ENCODE peak calls at places on chromosomes 6 and 20, in six cellular contexts. One of them, this sample, is unnamed.

GRCh38 chr20:23606652-23607049 is 934 bp upstream of the CST9 start:
- DNase-seq in HCT116: peak; percentile 54
- DNase-seq in SK-N-SH: peak; percentile 81
- DNase-seq in HepG2: peak; percentile 77
- DNase-seq in K562: peak; percentile 68
- DNase-seq in H1: peak; percentile 73
- DNase-seq in this sample: no peak

GRCh38 chr20:63580796-63581461 is 6.9 kb upstream of the HELZ2 start:
- DNase-seq in HCT116: peak; percentile 52
- DNase-seq in SK-N-SH: peak; percentile 52
- DNase-seq in HepG2: peak; percentile 78
- DNase-seq in K562: peak; percentile 65
- DNase-seq in H1: no peak
- DNase-seq in this sample: no peak

GRCh38 chr6:27214126-27214601 is 33.3 kb upstream of the PRSS16 start:
- DNase-seq in HCT116: no peak
- DNase-seq in SK-N-SH: no peak
- DNase-seq in HepG2: no peak
- DNase-seq in K562: no peak
- DNase-seq in H1: no peak
- DNase-seq in this sample: no peak

GRCh38 chr6:27547157-27548075 is 74.5 kb upstream of the ZNF184 start:
- DNase-seq in HCT116: peak; percentile 74
- DNase-seq in SK-N-SH: peak; percentile 20
- DNase-seq in HepG2: peak; percentile 67
- DNase-seq in K562: peak; percentile 48
- DNase-seq in H1: no peak
- DNase-seq in this sample: peak; percentile 59

GRCh38 chr6:8578006-8578405 is 142.7 kb upstream of the SLC35B3 start:
- DNase-seq in HCT116: no peak
- DNase-seq in SK-N-SH: no peak
- DNase-seq in HepG2: no peak
- DNase-seq in K562: no peak
- DNase-seq in H1: no peak
- DNase-seq in this sample: no peak

GRCh38 chr6:34176261-34177031 is 30.6 kb upstream of the GRM4 start:
- DNase-seq in HCT116: no peak
- DNase-seq in SK-N-SH: peak; percentile 52
- DNase-seq in HepG2: no peak
- DNase-seq in K562: peak; percentile 4
- DNase-seq in H1: no peak
- DNase-seq in this sample: no peak

GRCh38 chr6:92364948-92365386 is 1054.4 kb downstream of the EPHA7 start:
- DNase-seq in HCT116: no peak
- DNase-seq in SK-N-SH: no peak
- DNase-seq in HepG2: peak; percentile 96
- DNase-seq in K562: no peak
- DNase-seq in H1: no peak
- DNase-seq in this sample: no peak

GRCh38 chr6:27234576-27234975 is 12.9 kb upstream of the PRSS16 start:
- DNase-seq in HCT116: no peak
- DNase-seq in SK-N-SH: no peak
- DNase-seq in HepG2: no peak
- DNase-seq in K562: no peak
- DNase-seq in H1: no peak
- DNase-seq in this sample: no peak

GRCh38 chr6:77180367-77180766 is 282.9 kb downstream of the HTR1B start:
- DNase-seq in HCT116: no peak
- DNase-seq in SK-N-SH: no peak
- DNase-seq in HepG2: no peak
- DNase-seq in K562: no peak
- DNase-seq in H1: no peak
- DNase-seq in this sample: no peak

GRCh38 chr6:154872605-154873004 is 122.5 kb upstream of the TIAM2 start:
- DNase-seq in HCT116: no peak
- DNase-seq in SK-N-SH: no peak
- DNase-seq in HepG2: no peak
- DNase-seq in K562: no peak
- DNase-seq in H1: peak; percentile 17
- DNase-seq in this sample: no peak

GRCh38 chr6:33740204-33740608 is 6.5 kb downstream of the IP6K3 start:
- DNase-seq in HCT116: no peak
- DNase-seq in SK-N-SH: no peak
- DNase-seq in HepG2: peak; percentile 45
- DNase-seq in K562: no peak
- DNase-seq in H1: no peak
- DNase-seq in this sample: no peak

GRCh38 chr20:25233016-25233772 is 14.7 kb upstream of the PYGB start:
- DNase-seq in HCT116: no peak
- DNase-seq in SK-N-SH: no peak
- DNase-seq in HepG2: peak; percentile 88
- DNase-seq in K562: no peak
- DNase-seq in H1: no peak
- DNase-seq in this sample: no peak

GRCh38 chr6:3227363-3228045 is at the start of gene TUBB2B:
- DNase-seq in HCT116: no peak
- DNase-seq in SK-N-SH: peak; percentile 97
- DNase-seq in HepG2: no peak
- DNase-seq in K562: no peak
- DNase-seq in H1: no peak
- DNase-seq in this sample: no peak

GRCh38 chr6:137372532-137372931 is 121.7 kb downstream of the OLIG3 start:
- DNase-seq in HCT116: no peak
- DNase-seq in SK-N-SH: no peak
- DNase-seq in HepG2: no peak
- DNase-seq in K562: no peak
- DNase-seq in H1: no peak
- DNase-seq in this sample: no peak

GRCh38 chr6:118382126-118382525 is 166.0 kb upstream of the PLN start:
- DNase-seq in HCT116: no peak
- DNase-seq in SK-N-SH: no peak
- DNase-seq in HepG2: no peak
- DNase-seq in K562: no peak
- DNase-seq in H1: no peak
- DNase-seq in this sample: no peak

GRCh38 chr6:161139766-161140553 is 133.9 kb downstream of the AGPAT4 start:
- DNase-seq in HCT116: no peak
- DNase-seq in SK-N-SH: no peak
- DNase-seq in HepG2: no peak
- DNase-seq in K562: peak; percentile 55
- DNase-seq in H1: no peak
- DNase-seq in this sample: no peak

GRCh38 chr6:3782876-3783832 is 31.6 kb upstream of the PXDC1 start:
- DNase-seq in HCT116: no peak
- DNase-seq in SK-N-SH: no peak
- DNase-seq in HepG2: no peak
- DNase-seq in K562: no peak
- DNase-seq in H1: no peak
- DNase-seq in this sample: no peak

GRCh38 chr20:50023116-50023802 is 40.5 kb downstream of the SNAI1 start:
- DNase-seq in HCT116: no peak
- DNase-seq in SK-N-SH: no peak
- DNase-seq in HepG2: no peak
- DNase-seq in K562: no peak
- DNase-seq in H1: no peak
- DNase-seq in this sample: no peak

GRCh38 chr20:32674362-32674789 is 635 bp upstream of the C20orf203 start:
- DNase-seq in HCT116: peak; percentile 40
- DNase-seq in SK-N-SH: peak; percentile 72
- DNase-seq in HepG2: peak; percentile 64
- DNase-seq in K562: peak; percentile 83
- DNase-seq in H1: no peak
- DNase-seq in this sample: no peak

GRCh38 chr6:154496191-154496590 is 14.3 kb downstream of the CNKSR3 start:
- DNase-seq in HCT116: no peak
- DNase-seq in SK-N-SH: no peak
- DNase-seq in HepG2: no peak
- DNase-seq in K562: no peak
- DNase-seq in H1: no peak
- DNase-seq in this sample: no peak

GRCh38 chr6:47235964-47236760 is 73.5 kb downstream of the TNFRSF21 start:
- DNase-seq in HCT116: no peak
- DNase-seq in SK-N-SH: peak; percentile 75
- DNase-seq in HepG2: no peak
- DNase-seq in K562: peak; percentile 20
- DNase-seq in H1: no peak
- DNase-seq in this sample: no peak

GRCh38 chr20:15900443-15900842 is 672.8 kb downstream of the KIF16B start:
- DNase-seq in HCT116: no peak
- DNase-seq in SK-N-SH: no peak
- DNase-seq in HepG2: no peak
- DNase-seq in K562: no peak
- DNase-seq in H1: no peak
- DNase-seq in this sample: no peak

GRCh38 chr6:63347599-63347998 is 27.8 kb upstream of the LGSN start:
- DNase-seq in HCT116: peak; percentile 49
- DNase-seq in SK-N-SH: no peak
- DNase-seq in HepG2: peak; percentile 48
- DNase-seq in K562: no peak
- DNase-seq in H1: no peak
- DNase-seq in this sample: no peak

GRCh38 chr20:25025986-25026605 is 31.8 kb downstream of the ACSS1 start:
- DNase-seq in HCT116: no peak
- DNase-seq in SK-N-SH: no peak
- DNase-seq in HepG2: no peak
- DNase-seq in K562: no peak
- DNase-seq in H1: no peak
- DNase-seq in this sample: no peak

GRCh38 chr20:57652865-57653545 is 32.8 kb upstream of the ZBP1 start:
- DNase-seq in HCT116: no peak
- DNase-seq in SK-N-SH: peak; percentile 32
- DNase-seq in HepG2: no peak
- DNase-seq in K562: peak; percentile 14
- DNase-seq in H1: no peak
- DNase-seq in this sample: no peak

DNA sequence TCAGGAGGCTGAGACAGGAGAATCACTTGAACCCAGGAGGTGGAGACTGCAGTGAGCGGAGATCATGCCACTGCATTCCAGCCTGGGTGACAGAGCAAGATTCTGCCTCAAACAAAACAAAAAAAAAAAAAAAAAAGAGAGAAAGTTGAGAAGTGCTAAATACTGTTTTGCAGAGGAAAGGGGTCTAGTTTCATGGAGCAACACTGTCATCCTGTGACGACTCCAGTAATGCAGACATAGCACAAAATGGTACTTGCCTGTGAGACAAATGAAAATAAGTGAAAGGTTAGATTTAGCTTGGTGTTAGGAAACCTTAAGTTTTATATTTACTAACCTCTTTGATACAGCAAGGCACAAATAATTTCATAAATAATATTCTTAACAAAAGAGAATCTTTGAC is 29.7 kb downstream of the CEP162 start:
- DNase-seq in HCT116: no peak
- DNase-seq in SK-N-SH: no peak
- DNase-seq in HepG2: no peak
- DNase-seq in K562: no peak
- DNase-seq in H1: no peak
- DNase-seq in this sample: no peak
- TF ChIP-seq CTCF in HCT116: no peak
- TF ChIP-seq CTCF in SK-N-SH: peak; percentile 10
- TF ChIP-seq CTCF in HepG2: peak; percentile 38
- TF ChIP-seq CTCF in K562: no peak
- TF ChIP-seq CTCF in H1: peak; percentile 27
- TF ChIP-seq CTCF in this sample: no peak

DNA sequence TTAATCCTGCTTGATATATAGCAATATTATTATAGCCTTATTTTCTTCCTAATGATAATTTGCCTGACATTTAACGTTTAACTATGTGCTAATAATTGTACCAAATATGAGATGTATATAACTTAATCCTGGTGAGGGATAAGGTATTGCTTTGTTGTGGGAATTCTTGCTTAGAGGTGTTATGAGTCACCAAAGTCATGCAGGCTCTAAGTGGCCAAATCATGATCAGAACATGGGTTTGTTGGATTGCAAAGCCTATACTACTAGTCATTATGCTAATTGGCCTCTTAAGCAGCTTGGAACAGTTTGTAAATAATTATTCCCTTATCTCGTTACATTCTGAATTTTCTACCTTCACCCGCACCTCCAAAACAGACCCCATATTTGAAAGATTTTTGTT is 21.9 kb upstream of the C6orf141 start:
- DNase-seq in HCT116: no peak
- DNase-seq in SK-N-SH: no peak
- DNase-seq in HepG2: no peak
- DNase-seq in K562: no peak
- DNase-seq in H1: no peak
- DNase-seq in this sample: no peak
- TF ChIP-seq YY1 in HCT116: no peak
- TF ChIP-seq YY1 in SK-N-SH: no peak
- TF ChIP-seq YY1 in HepG2: no peak
- TF ChIP-seq YY1 in K562: no peak
- TF ChIP-seq YY1 in H1: no peak
- TF ChIP-seq YY1 in this sample: no peak

DNA sequence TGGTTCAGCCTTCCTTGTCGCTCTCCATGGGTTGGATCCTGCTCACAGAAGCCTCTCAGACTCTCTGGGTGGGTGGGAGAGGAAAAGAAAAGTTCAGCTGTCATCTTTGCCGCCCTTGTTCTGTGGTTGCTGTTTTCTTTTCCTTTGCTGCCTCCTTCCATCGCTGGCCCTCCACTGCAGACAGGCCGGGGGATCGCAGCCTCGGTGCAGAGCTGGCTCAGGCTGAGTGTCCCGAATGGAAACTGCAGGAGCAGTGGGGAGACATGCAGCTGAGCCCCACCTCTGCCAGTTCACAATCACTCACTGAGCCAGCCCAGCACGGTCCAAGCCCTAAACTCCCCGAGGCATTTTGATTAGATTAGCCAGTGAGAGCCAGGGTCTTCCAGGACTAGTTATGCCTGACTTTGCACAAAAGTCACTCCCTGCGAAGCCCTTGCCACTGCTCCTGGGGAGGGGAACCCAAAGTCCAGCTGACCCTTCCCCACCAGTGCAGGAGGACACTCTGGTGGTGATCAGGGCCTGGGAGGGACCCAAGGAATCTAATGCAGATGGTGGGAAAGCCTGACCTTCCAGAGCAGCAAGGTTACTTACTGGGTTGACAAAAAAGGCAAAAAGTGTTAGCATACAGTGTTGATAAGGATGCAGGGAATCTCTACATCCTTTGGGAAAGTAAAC is 14.0 kb downstream of the NRN1 start:
- DNase-seq in HCT116: no peak
- DNase-seq in SK-N-SH: no peak
- DNase-seq in HepG2: no peak
- DNase-seq in K562: no peak
- DNase-seq in H1: no peak
- DNase-seq in this sample: no peak
- TF ChIP-seq CTCF in HCT116: no peak
- TF ChIP-seq CTCF in SK-N-SH: no peak
- TF ChIP-seq CTCF in HepG2: no peak
- TF ChIP-seq CTCF in K562: no peak
- TF ChIP-seq CTCF in H1: peak; percentile 43
- TF ChIP-seq CTCF in this sample: no peak

DNA sequence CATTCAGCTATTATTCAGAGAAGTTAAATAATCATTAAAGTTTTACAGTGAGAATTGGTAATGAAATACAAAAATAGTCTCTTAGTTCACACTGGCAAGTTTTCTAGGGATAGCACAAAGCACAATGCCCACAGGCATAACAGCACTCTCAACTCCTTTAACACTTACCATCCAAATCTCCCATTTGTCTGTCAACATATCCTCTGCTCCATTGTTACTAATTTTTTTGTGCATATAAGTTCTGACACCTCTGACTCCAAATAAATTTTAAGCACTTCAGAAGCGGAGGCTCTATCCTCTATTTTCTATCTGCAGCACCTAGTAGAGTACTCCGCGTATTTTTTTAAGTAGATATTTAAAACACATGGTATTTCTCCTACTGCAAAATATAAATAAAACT is 15.6 kb upstream of the RSPO3 start:
- DNase-seq in HCT116: no peak
- DNase-seq in SK-N-SH: no peak
- DNase-seq in HepG2: no peak
- DNase-seq in K562: no peak
- DNase-seq in H1: no peak
- DNase-seq in this sample: no peak
- TF ChIP-seq YY1 in HCT116: no peak
- TF ChIP-seq YY1 in SK-N-SH: no peak
- TF ChIP-seq YY1 in HepG2: no peak
- TF ChIP-seq YY1 in K562: no peak
- TF ChIP-seq YY1 in H1: no peak
- TF ChIP-seq YY1 in this sample: no peak